ENCODE peak calls at places on chromosomes 16 and 17, in five cellular contexts. One of them, this sample, is unnamed.

GRCh38 chr17:81651692-81652091 is 4.7 kb downstream of the PDE6G start:
- DNase-seq in HCT116: no peak
- DNase-seq in K562: no peak
- DNase-seq in mammary epithelial cell: peak; percentile 69
- DNase-seq in GM23338: no peak
- DNase-seq in this sample: peak; percentile 89

GRCh38 chr16:63038563-63039131 is 1002.4 kb upstream of the CDH8 start:
- DNase-seq in HCT116: no peak
- DNase-seq in K562: no peak
- DNase-seq in mammary epithelial cell: no peak
- DNase-seq in GM23338: no peak
- DNase-seq in this sample: no peak

GRCh38 chr16:58026139-58026704 is 668 bp downstream of the MMP15 start:
- DNase-seq in HCT116: no peak
- DNase-seq in K562: peak; percentile 51
- DNase-seq in mammary epithelial cell: peak; percentile 59
- DNase-seq in GM23338: peak; percentile 64
- DNase-seq in this sample: peak; percentile 28

GRCh38 chr17:80422981-80423380 is 8.0 kb downstream of the ENDOV start:
- DNase-seq in HCT116: no peak
- DNase-seq in K562: no peak
- DNase-seq in mammary epithelial cell: no peak
- DNase-seq in GM23338: no peak
- DNase-seq in this sample: no peak

GRCh38 chr17:78884148-78884870 is 18.7 kb downstream of the CEP295NL start:
- DNase-seq in HCT116: no peak
- DNase-seq in K562: no peak
- DNase-seq in mammary epithelial cell: no peak
- DNase-seq in GM23338: peak; percentile 31
- DNase-seq in this sample: no peak

GRCh38 chr16:86108062-86108461 is 209.1 kb downstream of the IRF8 start:
- DNase-seq in HCT116: no peak
- DNase-seq in K562: no peak
- DNase-seq in mammary epithelial cell: no peak
- DNase-seq in GM23338: no peak
- DNase-seq in this sample: no peak

GRCh38 chr16:27222499-27223225 is 19.3 kb downstream of the KDM8 start:
- DNase-seq in HCT116: no peak
- DNase-seq in K562: no peak
- DNase-seq in mammary epithelial cell: no peak
- DNase-seq in GM23338: no peak
- DNase-seq in this sample: no peak

GRCh38 chr17:81832608-81833159 is 407 bp downstream of the MCRIP1 start:
- DNase-seq in HCT116: no peak
- DNase-seq in K562: peak; percentile 60
- DNase-seq in mammary epithelial cell: peak; percentile 37
- DNase-seq in GM23338: peak; percentile 51
- DNase-seq in this sample: no peak

GRCh38 chr17:19345486-19346350 is 16.8 kb downstream of the B9D1 start:
- DNase-seq in HCT116: no peak
- DNase-seq in K562: no peak
- DNase-seq in mammary epithelial cell: no peak
- DNase-seq in GM23338: no peak
- DNase-seq in this sample: no peak

GRCh38 chr16:79439866-79440265 is 160.7 kb downstream of the MAF start:
- DNase-seq in HCT116: no peak
- DNase-seq in K562: no peak
- DNase-seq in mammary epithelial cell: no peak
- DNase-seq in GM23338: no peak
- DNase-seq in this sample: no peak

GRCh38 chr17:54956802-54957201 is 11.7 kb downstream of the COX11 start:
- DNase-seq in HCT116: no peak
- DNase-seq in K562: no peak
- DNase-seq in mammary epithelial cell: no peak
- DNase-seq in GM23338: peak; percentile 49
- DNase-seq in this sample: no peak

GRCh38 chr17:37551788-37552187 is 57.4 kb downstream of the SYNRG start:
- DNase-seq in HCT116: no peak
- DNase-seq in K562: no peak
- DNase-seq in mammary epithelial cell: peak; percentile 79
- DNase-seq in GM23338: no peak
- DNase-seq in this sample: no peak

DNA sequence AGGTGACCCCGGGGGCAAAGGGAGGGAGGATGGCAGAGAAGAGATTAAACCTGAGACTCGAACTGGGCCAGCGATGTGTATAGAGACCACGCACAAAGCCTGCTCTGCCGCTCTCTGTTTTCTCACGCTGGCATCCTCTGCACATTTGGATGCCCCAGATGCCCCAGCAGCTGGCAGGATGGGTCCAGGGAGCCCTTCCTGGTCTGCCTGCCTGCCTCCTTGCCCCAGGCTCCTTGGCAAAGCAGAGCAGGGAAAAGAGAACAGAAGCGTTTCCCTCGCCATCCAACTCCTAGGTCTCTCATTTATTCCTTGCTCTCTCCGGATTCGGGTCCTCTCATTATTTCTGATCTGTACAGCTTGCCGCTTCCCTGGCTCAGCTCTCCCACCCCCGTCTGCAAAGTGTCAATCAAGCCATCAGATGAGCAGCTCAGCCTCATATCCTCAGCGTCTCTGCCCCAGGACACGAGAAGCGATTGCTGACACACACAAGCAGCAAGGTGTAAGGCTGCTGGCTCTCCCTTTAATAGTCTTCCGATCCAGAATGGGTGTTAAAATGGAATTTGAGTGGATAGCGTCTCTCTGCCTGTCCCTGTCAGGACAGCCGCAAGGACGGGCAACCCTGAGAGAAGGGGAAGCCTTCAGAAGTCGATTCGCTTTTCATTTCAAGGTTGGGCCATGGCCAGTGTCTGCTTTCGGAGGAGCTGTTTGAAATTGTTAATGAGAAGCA is 5.0 kb upstream of the PIPOX start:
- DNase-seq in HCT116: no peak
- DNase-seq in K562: no peak
- DNase-seq in mammary epithelial cell: no peak
- DNase-seq in GM23338: no peak
- DNase-seq in this sample: no peak
- TF ChIP-seq EZH2 in HCT116: no peak
- TF ChIP-seq EZH2 in K562: no peak
- TF ChIP-seq EZH2 in mammary epithelial cell: no peak
- TF ChIP-seq EZH2 in GM23338: no peak
- TF ChIP-seq EZH2 in this sample: no peak

GRCh38 chr16:5027086-5027485 is 6.6 kb downstream of the NAGPA start:
- DNase-seq in HCT116: no peak
- DNase-seq in K562: no peak
- DNase-seq in mammary epithelial cell: no peak
- DNase-seq in GM23338: no peak
- DNase-seq in this sample: no peak

GRCh38 chr16:5027575-5028235 is 6.0 kb downstream of the NAGPA start:
- DNase-seq in HCT116: no peak
- DNase-seq in K562: no peak
- DNase-seq in mammary epithelial cell: no peak
- DNase-seq in GM23338: no peak
- DNase-seq in this sample: no peak

GRCh38 chr16:5024632-5025031 is 9.1 kb downstream of the NAGPA start:
- DNase-seq in HCT116: peak; percentile 24
- DNase-seq in K562: no peak
- DNase-seq in mammary epithelial cell: peak; percentile 45
- DNase-seq in GM23338: peak; percentile 48
- DNase-seq in this sample: peak; percentile 51

GRCh38 chr16:5026664-5027063 is 7.1 kb downstream of the NAGPA start:
- DNase-seq in HCT116: no peak
- DNase-seq in K562: no peak
- DNase-seq in mammary epithelial cell: no peak
- DNase-seq in GM23338: no peak
- DNase-seq in this sample: no peak

GRCh38 chr16:5025171-5025632 is 8.5 kb downstream of the NAGPA start:
- DNase-seq in HCT116: no peak
- DNase-seq in K562: no peak
- DNase-seq in mammary epithelial cell: no peak
- DNase-seq in GM23338: peak; percentile 92
- DNase-seq in this sample: no peak
- H2AFZ ChIP-seq in HCT116: no peak overlapping the region
- H2AFZ ChIP-seq in K562: no peak overlapping the region
- H2AFZ ChIP-seq in mammary epithelial cell: no peak overlapping the region
- H2AFZ ChIP-seq in GM23338: no peak overlapping the region
- H2AFZ ChIP-seq in this sample: no peak overlapping the region

DNA sequence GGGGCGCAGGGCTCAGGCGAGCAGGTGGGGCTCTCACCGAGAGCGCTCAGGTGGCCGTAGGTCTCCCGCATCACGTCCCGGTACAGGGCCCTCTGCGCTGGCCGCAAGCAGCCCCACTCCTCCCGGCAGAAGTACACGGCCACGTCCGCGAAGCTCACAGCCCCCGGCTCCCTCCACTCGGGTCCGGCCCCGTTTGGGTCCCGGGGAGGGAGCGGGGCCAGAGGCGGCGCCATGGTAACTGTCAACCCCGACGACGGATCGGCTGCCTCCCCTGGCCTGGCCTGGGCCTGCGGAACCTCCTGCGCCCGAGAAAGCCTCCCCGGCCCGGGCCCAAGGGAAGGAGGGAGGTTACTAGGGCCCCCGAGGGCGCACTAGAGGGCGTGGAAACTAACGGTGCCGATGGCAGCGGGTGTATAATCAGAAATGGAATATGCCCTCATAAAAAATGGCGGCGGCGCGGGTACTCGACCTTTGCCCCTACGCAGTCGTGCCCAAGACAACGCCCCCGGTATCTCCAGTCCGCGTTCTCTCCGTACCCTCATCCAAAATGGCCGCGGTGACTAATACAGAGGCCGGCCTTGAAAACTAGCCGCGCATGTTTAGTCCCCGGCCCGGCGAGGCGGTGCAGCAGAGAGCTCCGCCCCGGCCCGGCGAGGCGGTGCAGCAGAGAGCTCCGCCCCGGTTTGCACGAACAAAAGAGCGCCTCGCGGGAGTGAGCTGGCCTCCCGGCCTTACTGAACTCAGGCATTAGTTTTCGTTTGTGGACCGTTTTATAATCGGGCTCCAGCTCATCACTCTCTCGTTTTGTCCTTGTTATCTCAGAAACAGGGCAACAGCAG is at the start of gene ZNF764:
- DNase-seq in HCT116: peak; percentile 97
- DNase-seq in K562: peak; percentile 84
- DNase-seq in mammary epithelial cell: peak; percentile 98
- DNase-seq in GM23338: peak; percentile 99
- DNase-seq in this sample: peak; percentile 99
- TF ChIP-seq CTCF in HCT116: no peak
- TF ChIP-seq CTCF in K562: peak; percentile 11
- TF ChIP-seq CTCF in mammary epithelial cell: no peak
- TF ChIP-seq CTCF in GM23338: no peak
- TF ChIP-seq CTCF in this sample: no peak

DNA sequence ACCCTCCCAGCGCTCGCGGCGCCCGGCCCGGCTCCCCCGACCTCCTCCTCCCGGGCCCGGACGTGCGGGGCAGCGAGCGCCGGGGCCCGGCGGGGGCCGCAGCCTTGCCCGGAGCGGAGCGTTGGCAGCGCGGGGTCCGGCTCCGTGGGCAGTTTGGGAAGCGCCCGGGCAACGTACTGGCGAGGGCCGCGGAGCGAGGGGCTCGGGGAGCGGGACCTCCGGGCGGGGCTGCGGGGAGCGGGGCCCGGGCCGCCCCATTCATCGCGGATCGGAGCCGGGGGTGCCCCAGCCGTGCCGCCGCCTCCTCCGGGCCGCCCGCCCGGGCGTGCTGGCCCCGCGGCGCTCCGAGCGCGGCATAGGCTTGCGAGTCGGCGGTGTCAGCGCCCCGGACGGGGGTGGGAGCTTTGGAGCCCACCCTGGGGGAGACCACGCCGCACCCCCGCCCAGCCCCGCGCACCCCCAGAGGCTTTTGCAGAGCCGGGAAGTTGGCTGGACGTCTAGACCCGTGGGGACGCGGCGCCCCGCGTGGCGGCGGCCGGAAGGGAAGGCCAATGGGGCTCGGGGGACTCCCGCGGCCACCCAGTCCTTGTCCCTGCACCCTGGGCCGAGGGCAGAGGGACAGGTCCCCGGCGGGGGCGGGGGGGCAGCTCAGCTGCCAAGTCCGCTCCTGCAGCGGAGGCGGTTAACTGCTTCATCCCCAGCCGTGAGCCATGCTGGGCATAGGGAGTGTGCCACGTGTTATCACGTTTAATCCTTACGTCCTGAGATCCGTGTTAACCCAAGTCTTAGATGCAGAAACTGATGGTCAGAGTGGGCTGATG is 852 bp downstream of the ZNF469 start:
- DNase-seq in HCT116: peak; percentile 28
- DNase-seq in K562: peak; percentile 56
- DNase-seq in mammary epithelial cell: no peak
- DNase-seq in GM23338: peak; percentile 39
- DNase-seq in this sample: no peak
- TF ChIP-seq EZH2 in HCT116: no peak
- TF ChIP-seq EZH2 in K562: no peak
- TF ChIP-seq EZH2 in mammary epithelial cell: no peak
- TF ChIP-seq EZH2 in GM23338: no peak
- TF ChIP-seq EZH2 in this sample: no peak

GRCh38 chr17:30541802-30542201 is 64.6 kb downstream of the GOSR1 start:
- DNase-seq in HCT116: no peak
- DNase-seq in K562: no peak
- DNase-seq in mammary epithelial cell: no peak
- DNase-seq in GM23338: no peak
- DNase-seq in this sample: no peak
- H2AFZ ChIP-seq in HCT116: no peak overlapping the region
- H2AFZ ChIP-seq in K562: peak overlapping the region; percentile 17
- H2AFZ ChIP-seq in mammary epithelial cell: no peak overlapping the region
- H2AFZ ChIP-seq in GM23338: no peak overlapping the region
- H2AFZ ChIP-seq in this sample: no peak overlapping the region

GRCh38 chr17:28597606-28598383 is 1.0 kb downstream of the SPAG5 start:
- DNase-seq in HCT116: no peak
- DNase-seq in K562: no peak
- DNase-seq in mammary epithelial cell: peak; percentile 7
- DNase-seq in GM23338: no peak
- DNase-seq in this sample: peak; percentile 36

GRCh38 chr17:28598799-28599310 is at the start of gene SPAG5:
- DNase-seq in HCT116: peak; percentile 81
- DNase-seq in K562: peak; percentile 100
- DNase-seq in mammary epithelial cell: peak; percentile 90
- DNase-seq in GM23338: peak; percentile 97
- DNase-seq in this sample: peak; percentile 93

GRCh38 chr17:28598389-28598788 is 436 bp downstream of the SPAG5 start:
- DNase-seq in HCT116: no peak
- DNase-seq in K562: no peak
- DNase-seq in mammary epithelial cell: peak; percentile 3
- DNase-seq in GM23338: no peak
- DNase-seq in this sample: peak; percentile 7

GRCh38 chr17:28599311-28600184 is 723 bp upstream of the SPAG5 start:
- DNase-seq in HCT116: peak; percentile 66
- DNase-seq in K562: peak; percentile 45
- DNase-seq in mammary epithelial cell: peak; percentile 86
- DNase-seq in GM23338: peak; percentile 41
- DNase-seq in this sample: peak; percentile 76
- TF ChIP-seq CTCF in HCT116: no peak
- TF ChIP-seq CTCF in K562: no peak
- TF ChIP-seq CTCF in mammary epithelial cell: no peak
- TF ChIP-seq CTCF in GM23338: no peak
- TF ChIP-seq CTCF in this sample: no peak

GRCh38 chr17:46820592-46821450 is 2.3 kb upstream of the WNT3 start:
- DNase-seq in HCT116: no peak
- DNase-seq in K562: no peak
- DNase-seq in mammary epithelial cell: no peak
- DNase-seq in GM23338: peak; percentile 34
- DNase-seq in this sample: no peak
- TF ChIP-seq EZH2 in HCT116: no peak
- TF ChIP-seq EZH2 in K562: no peak
- TF ChIP-seq EZH2 in mammary epithelial cell: no peak
- TF ChIP-seq EZH2 in GM23338: no peak
- TF ChIP-seq EZH2 in this sample: no peak